ENCODE peak calls at places on chromosomes 6 and 20, in ten cellular contexts. I, O, J, Y, B, W, Q, V, P and T are unnamed samples.

GRCh38 chr20:51534764-51535386 is 7.6 kb downstream of the NFATC2 start:
- DNase-seq in I (no peak), O (no peak), J (no peak), Y (no peak), B (no peak), W (no peak), Q (no peak), V (no peak), P (no peak), T (no peak)

GRCh38 chr6:16498957-16499356 is 260.6 kb downstream of the GMPR start:
- DNase-seq in I (no peak), O (no peak), J (no peak), Y (no peak), B (no peak), W (no peak), Q (no peak), V (no peak), P (no peak), T (no peak)

GRCh38 chr6:150150821-150151646 is 8.2 kb downstream of the PPP1R14C start:
- DNase-seq in I (no peak), O (no peak), J (no peak), Y (no peak), B (no peak), W (no peak), Q (no peak), V (no peak), P (no peak), T (no peak)

GRCh38 chr6:145963216-145964068 is 716 bp downstream of the SHPRH start:
- DNase-seq in I (peak), O (no peak), J (no peak), Y (peak), B (peak), W (peak), Q (no peak), V (peak), P (no peak), T (no peak)

GRCh38 chr6:110518281-110518623 is 41.8 kb upstream of the SLC22A16 start:
- DNase-seq in I (peak), O (no peak), J (no peak), Y (no peak), B (no peak), W (peak), Q (no peak), V (peak), P (no peak), T (no peak)

GRCh38 chr6:113067612-113068262 is 720.6 kb downstream of the RFPL4B start:
- DNase-seq in I (no peak), O (no peak), J (no peak), Y (peak), B (no peak), W (peak), Q (no peak), V (peak), P (no peak), T (no peak)

GRCh38 chr6:105844275-105844848 is 241.8 kb upstream of the PRDM1 start:
- DNase-seq in I (no peak), O (peak), J (no peak), Y (no peak), B (no peak), W (peak), Q (no peak), V (peak), P (no peak), T (no peak)

GRCh38 chr20:6718660-6719059 is 48.8 kb upstream of the BMP2 start:
- DNase-seq in I (no peak), O (no peak), J (no peak), Y (no peak), B (no peak), W (no peak), Q (no peak), V (no peak), P (no peak), T (peak)

GRCh38 chr20:62165762-62166399 is 16.9 kb upstream of the MTG2 start:
- DNase-seq in I (no peak), O (no peak), J (no peak), Y (no peak), B (no peak), W (no peak), Q (no peak), V (no peak), P (no peak), T (no peak)

GRCh38 chr6:113185299-113185698 is 671.8 kb upstream of the MARCKS start:
- DNase-seq in I (no peak), O (peak), J (no peak), Y (no peak), B (no peak), W (peak), Q (no peak), V (peak), P (no peak), T (no peak)

GRCh38 chr20:7712661-7713060 is 227.6 kb downstream of the HAO1 start:
- DNase-seq in I (no peak), O (no peak), J (no peak), Y (no peak), B (no peak), W (no peak), Q (no peak), V (no peak), P (no peak), T (no peak)

GRCh38 chr6:111875741-111876140 is 2.5 kb upstream of the FYN start:
- DNase-seq in I (no peak), O (no peak), J (no peak), Y (no peak), B (no peak), W (no peak), Q (no peak), V (no peak), P (no peak), T (no peak)

GRCh38 chr6:148530394-148530923 is 187.8 kb downstream of the SASH1 start:
- DNase-seq in I (peak), O (no peak), J (no peak), Y (peak), B (no peak), W (peak), Q (peak), V (peak), P (no peak), T (peak)

GRCh38 chr20:38926934-38927616 is 858 bp downstream of the FAM83D start:
- DNase-seq in I (no peak), O (no peak), J (no peak), Y (peak), B (no peak), W (peak), Q (no peak), V (peak), P (no peak), T (no peak)

GRCh38 chr20:53917145-53918009 is 153.0 kb downstream of the BCAS1 start:
- DNase-seq in I (no peak), O (peak), J (no peak), Y (no peak), B (peak), W (peak), Q (no peak), V (peak), P (peak), T (no peak)

GRCh38 chr6:37688088-37688850 is 9.4 kb downstream of the MDGA1 start:
- DNase-seq in I (no peak), O (no peak), J (no peak), Y (no peak), B (no peak), W (no peak), Q (no peak), V (no peak), P (no peak), T (no peak)

GRCh38 chr6:161367472-161367871 is 93.6 kb upstream of the AGPAT4 start:
- DNase-seq in I (no peak), O (no peak), J (no peak), Y (no peak), B (no peak), W (no peak), Q (no peak), V (no peak), P (no peak), T (no peak)

GRCh38 chr20:46477225-46477624 is 36.1 kb downstream of the ZNF334 start:
- DNase-seq in I (no peak), O (no peak), J (no peak), Y (no peak), B (no peak), W (no peak), Q (no peak), V (no peak), P (no peak), T (no peak)

GRCh38 chr6:137490506-137490905 is 3.7 kb downstream of the OLIG3 start:
- DNase-seq in I (no peak), O (no peak), J (no peak), Y (no peak), B (no peak), W (no peak), Q (no peak), V (no peak), P (no peak), T (no peak)

GRCh38 chr6:137489410-137490371 is 4.5 kb downstream of the OLIG3 start:
- DNase-seq in I (no peak), O (no peak), J (no peak), Y (no peak), B (no peak), W (no peak), Q (no peak), V (no peak), P (no peak), T (no peak)

GRCh38 chr6:137487181-137487910 is 6.8 kb downstream of the OLIG3 start:
- DNase-seq in I (no peak), O (no peak), J (no peak), Y (no peak), B (no peak), W (no peak), Q (no peak), V (no peak), P (no peak), T (no peak)

GRCh38 chr6:137487947-137488735 is 6.1 kb downstream of the OLIG3 start:
- DNase-seq in I (no peak), O (no peak), J (no peak), Y (no peak), B (no peak), W (no peak), Q (no peak), V (no peak), P (no peak), T (no peak)

GRCh38 chr6:137488736-137489409 is 5.3 kb downstream of the OLIG3 start:
- DNase-seq in I (no peak), O (no peak), J (no peak), Y (no peak), B (no peak), W (no peak), Q (no peak), V (no peak), P (no peak), T (no peak)
- H3K4me3 ChIP-seq in I (no peak), O (peak), J (no peak), Y (no peak), B (no peak), W (no peak), Q (no peak), V (no peak), P (no peak), T (no peak)

GRCh38 chr6:54194067-54194466 is 82.8 kb downstream of the MLIP start:
- DNase-seq in I (no peak), O (no peak), J (no peak), Y (peak), B (no peak), W (peak), Q (peak), V (peak), P (no peak), T (no peak)

GRCh38 chr6:54198134-54198533 is 86.9 kb downstream of the MLIP start:
- DNase-seq in I (no peak), O (no peak), J (no peak), Y (no peak), B (no peak), W (no peak), Q (no peak), V (peak), P (no peak), T (peak)

GRCh38 chr6:54193560-54193959 is 82.3 kb downstream of the MLIP start:
- DNase-seq in I (no peak), O (no peak), J (no peak), Y (no peak), B (no peak), W (no peak), Q (no peak), V (no peak), P (no peak), T (no peak)

GRCh38 chr6:54195637-54196036 is 84.4 kb downstream of the MLIP start:
- DNase-seq in I (no peak), O (no peak), J (no peak), Y (no peak), B (no peak), W (no peak), Q (no peak), V (no peak), P (no peak), T (no peak)

GRCh38 chr6:54196905-54197304 is 85.7 kb downstream of the MLIP start:
- DNase-seq in I (no peak), O (no peak), J (no peak), Y (no peak), B (no peak), W (no peak), Q (no peak), V (no peak), P (no peak), T (no peak)
- TF ChIP-seq CTCF in I (no peak), O (no peak), J (no peak), Y (no peak), B (no peak), W (no peak), Q (no peak), V (no peak), P (no peak), T (no peak)

DNA sequence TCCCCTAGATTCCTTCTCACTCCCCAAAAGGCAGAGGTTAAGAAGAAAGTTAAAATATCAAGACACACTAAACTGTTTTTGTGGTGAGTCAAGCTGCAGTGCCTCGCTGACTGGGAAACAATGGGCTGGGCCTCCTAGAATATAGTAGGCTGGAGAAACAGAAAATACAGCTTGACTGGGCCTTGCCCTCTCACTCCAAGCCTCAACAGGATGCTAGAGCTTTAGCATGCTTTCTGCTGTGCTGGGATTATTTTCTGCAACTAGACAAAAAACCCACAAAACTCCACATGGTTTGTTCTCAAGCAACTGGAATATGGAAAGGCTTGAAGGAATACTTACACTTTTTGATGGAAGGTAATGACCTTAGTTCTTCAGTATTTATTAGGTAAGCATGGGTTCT is 27.9 kb downstream of the FOXO3 start:
- DNase-seq in I (no peak), O (no peak), J (no peak), Y (peak), B (peak), W (peak), Q (no peak), V (peak), P (no peak), T (no peak)
- H3K4me3 ChIP-seq in I (no peak), O (no peak), J (no peak), Y (no peak), B (no peak), W (no peak), Q (no peak), V (no peak), P (no peak), T (no peak)

GRCh38 chr6:36548401-36548743 is 1.1 kb upstream of the STK38 start:
- DNase-seq in I (no peak), O (no peak), J (no peak), Y (no peak), B (no peak), W (no peak), Q (no peak), V (no peak), P (no peak), T (no peak)

GRCh38 chr6:36547646-36548400 is 544 bp upstream of the STK38 start:
- DNase-seq in I (no peak), O (no peak), J (no peak), Y (no peak), B (no peak), W (no peak), Q (no peak), V (no peak), P (no peak), T (no peak)

GRCh38 chr6:36545767-36546663 is 1.3 kb downstream of the STK38 start:
- DNase-seq in I (peak), O (no peak), J (no peak), Y (peak), B (peak), W (peak), Q (no peak), V (peak), P (no peak), T (no peak)

GRCh38 chr6:36546664-36546957 is 668 bp downstream of the STK38 start:
- DNase-seq in I (no peak), O (no peak), J (no peak), Y (peak), B (no peak), W (no peak), Q (no peak), V (no peak), P (no peak), T (no peak)

GRCh38 chr6:36546958-36547645 is at the start of gene STK38:
- DNase-seq in I (peak), O (peak), J (peak), Y (peak), B (peak), W (peak), Q (peak), V (peak), P (peak), T (peak)
- TF ChIP-seq CTCF in I (peak), O (no peak), J (no peak), Y (peak), B (no peak), W (peak), Q (peak), V (peak), P (no peak), T (peak)

GRCh38 chr6:136720045-136720760 is 72.1 kb downstream of the MAP3K5 start:
- DNase-seq in I (no peak), O (no peak), J (no peak), Y (no peak), B (no peak), W (no peak), Q (no peak), V (no peak), P (no peak), T (no peak)
- H3K4me3 ChIP-seq in I (no peak), O (no peak), J (no peak), Y (no peak), B (no peak), W (no peak), Q (no peak), V (no peak), P (no peak), T (no peak)